ENCODE peak calls at places on chromosomes 2 and 18, in seven cellular contexts. B is A549, W is tibial artery, C is pancreas, J is endodermal cell, Z is neural progenitor cell, T is body of pancreas. R is an unnamed sample.

GRCh38 chr2:42136832-42137821 is 32.0 kb upstream of the EML4 start:
- DNase-seq in B (peak; percentile 63), Z (no peak), J (peak; percentile 66), C (no peak), W (no peak), T (no peak), R (no peak)

GRCh38 chr2:237726401-237726830 is 72.2 kb upstream of the RBM44 start:
- DNase-seq in T (peak; percentile 45), B (no peak), Z (no peak), J (no peak), W (no peak), C (peak; percentile 53), R (no peak)

GRCh38 chr2:70123051-70123828 is 36.0 kb downstream of the PCBP1 start:
- DNase-seq in T (peak; percentile 71), W (peak; percentile 81), J (peak; percentile 94), Z (peak; percentile 90), C (peak; percentile 75), B (no peak), R (no peak)

GRCh38 chr2:134120160-134120717 is 133.6 kb upstream of the MGAT5 start:
- DNase-seq in C (no peak), W (no peak), J (peak; percentile 72), Z (peak; percentile 65), B (no peak), T (peak; percentile 32), R (no peak)

GRCh38 chr18:68791801-68792200 is 6.1 kb upstream of the CCDC102B start:
- DNase-seq in Z (no peak), J (no peak), B (peak; percentile 3), W (no peak), T (no peak), C (no peak), R (no peak)

GRCh38 chr2:28621172-28622100 is 125.6 kb downstream of the PLB1 start:
- DNase-seq in B (peak; percentile 68), J (peak; percentile 85), C (peak; percentile 84), W (peak; percentile 97), Z (peak; percentile 70), T (peak; percentile 76), R (no peak)

GRCh38 chr2:166436976-166437375 is 57.1 kb downstream of the SCN7A start:
- DNase-seq in J (no peak), Z (no peak), W (no peak), B (no peak), C (no peak), T (no peak), R (no peak)

GRCh38 chr2:233422050-233422639 is 67.9 kb downstream of the DGKD start:
- DNase-seq in J (no peak), C (no peak), B (peak; percentile 97), W (no peak), Z (no peak), T (peak; percentile 40), R (peak; percentile 62)

GRCh38 chr2:237964578-237965404 is 2.0 kb upstream of the UBE2F start:
- DNase-seq in J (no peak), T (peak; percentile 56), W (no peak), Z (no peak), C (no peak), B (no peak), R (no peak)

GRCh38 chr2:160377204-160377995 is 116.2 kb downstream of the RBMS1 start:
- DNase-seq in W (no peak), J (peak; percentile 58), C (no peak), T (no peak), Z (no peak), B (no peak), R (no peak)

GRCh38 chr2:42928692-42929576 is 136.6 kb upstream of the HAAO start:
- DNase-seq in Z (peak; percentile 76), J (peak; percentile 88), B (peak; percentile 63), T (peak; percentile 48), W (no peak), C (peak; percentile 62), R (no peak)

GRCh38 chr18:79523221-79523737 is 127.5 kb downstream of the NFATC1 start:
- DNase-seq in Z (no peak), W (no peak), T (peak; percentile 2), C (no peak), B (no peak), J (peak; percentile 20), R (no peak)

GRCh38 chr2:58448065-58448507 is 207.0 kb upstream of the FANCL start:
- DNase-seq in T (peak; percentile 48), B (peak; percentile 90), C (peak; percentile 39), J (peak; percentile 97), W (no peak), Z (peak; percentile 89), R (no peak)

GRCh38 chr2:40721595-40721994 is 269.7 kb upstream of the SLC8A1 start:
- DNase-seq in Z (no peak), C (no peak), T (no peak), W (no peak), J (no peak), B (no peak), R (no peak)

GRCh38 chr2:62472321-62472720 is 33.7 kb downstream of the TMEM17 start:
- DNase-seq in J (no peak), W (no peak), B (no peak), C (no peak), T (no peak), Z (no peak), R (no peak)

GRCh38 chr2:215361876-215362561 is 50.2 kb downstream of the ATIC start:
- DNase-seq in Z (no peak), T (no peak), C (no peak), J (no peak), W (no peak), B (no peak), R (no peak)

GRCh38 chr2:101230541-101230993 is 22.1 kb upstream of the CNOT11 start:
- DNase-seq in T (no peak), J (no peak), C (no peak), W (no peak), B (no peak), Z (no peak), R (no peak)

GRCh38 chr2:74001781-74002514 is 17.2 kb downstream of the TET3 start:
- DNase-seq in T (no peak), B (no peak), W (no peak), C (no peak), J (no peak), Z (no peak), R (no peak)

GRCh38 chr2:165863816-165864221 is 69.8 kb upstream of the GALNT3 start:
- DNase-seq in Z (peak; percentile 40), W (no peak), J (no peak), B (no peak), C (no peak), T (no peak), R (no peak)

GRCh38 chr2:74979844-74980243 is 21.4 kb downstream of the POLE4 start:
- DNase-seq in Z (no peak), B (no peak), W (no peak), T (no peak), J (no peak), C (no peak), R (no peak)

GRCh38 chr18:70645971-70646370 is 357.1 kb downstream of the SOCS6 start:
- DNase-seq in B (no peak), J (no peak), T (no peak), C (no peak), W (no peak), Z (no peak), R (no peak)

GRCh38 chr2:136858656-136859055 is 93.3 kb downstream of the THSD7B start:
- DNase-seq in C (no peak), Z (no peak), J (no peak), B (no peak), T (no peak), W (no peak), R (no peak)

GRCh38 chr2:10030311-10030736 is 13.0 kb upstream of the KLF11 start:
- DNase-seq in Z (no peak), J (peak; percentile 66), T (no peak), B (no peak), W (no peak), C (no peak), R (no peak)

GRCh38 chr2:189519631-189520387 is 60.8 kb downstream of the SLC40A1 start:
- DNase-seq in B (no peak), T (no peak), C (no peak), Z (peak; percentile 4), J (peak; percentile 66), W (no peak), R (no peak)

GRCh38 chr2:3636586-3637310 is 21.3 kb upstream of the ALLC start:
- DNase-seq in Z (no peak), C (peak; percentile 4), J (peak; percentile 36), W (peak; percentile 13), B (no peak), T (no peak), R (peak; percentile 1)

GRCh38 chr2:40874380-40874779 is 422.5 kb upstream of the SLC8A1 start:
- DNase-seq in C (no peak), T (no peak), Z (no peak), W (no peak), J (no peak), B (no peak), R (no peak)

DNA sequence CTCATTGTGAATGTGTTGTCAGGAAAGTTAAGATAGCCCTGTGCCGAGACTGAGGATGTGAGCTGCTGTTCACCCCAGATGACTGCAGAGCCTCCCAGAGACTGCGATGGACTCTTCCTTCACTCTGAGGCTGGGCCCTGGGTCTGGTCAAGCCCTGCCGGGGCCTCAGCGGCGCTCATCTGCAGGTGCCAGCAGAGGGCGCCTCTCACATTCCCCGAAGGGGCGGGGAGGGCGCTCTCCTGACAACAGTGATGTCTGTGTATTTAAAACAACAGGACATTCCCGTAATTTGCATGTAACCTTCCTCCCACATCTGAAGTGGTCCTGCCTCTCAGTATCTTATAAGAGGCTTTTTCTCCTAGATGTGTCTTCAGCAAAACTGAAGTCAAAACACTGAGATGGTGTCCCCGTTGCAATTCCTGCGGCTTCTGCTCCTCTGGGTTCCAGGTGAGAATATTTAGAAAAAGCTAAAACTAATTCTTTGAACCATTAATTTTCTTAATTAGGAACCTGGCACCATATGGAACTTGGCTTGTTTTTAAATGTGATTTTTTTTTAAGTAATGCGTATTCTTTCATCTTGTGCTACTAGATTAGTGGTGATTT is 1377.9 kb downstream of the RPIA start:
- DNase-seq in Z (no peak), B (peak; percentile 42), W (no peak), J (peak; percentile 52), T (peak; percentile 11), C (peak; percentile 21), R (peak; percentile 34)
- TF ChIP-seq CTCF in Z (no peak), B (peak; percentile 53), W (no peak), J (peak; percentile 85), T (peak; percentile 48), C (peak; percentile 59), R (no peak)

GRCh38 chr2:8303322-8303832 is 378.5 kb upstream of the ID2 start:
- DNase-seq in B (no peak), W (peak; percentile 82), T (peak; percentile 18), Z (no peak), J (no peak), C (peak; percentile 57), R (peak; percentile 39)
- TF ChIP-seq CTCF in B (no peak), W (no peak), T (no peak), Z (no peak), J (peak; percentile 25), C (no peak), R (no peak)

DNA sequence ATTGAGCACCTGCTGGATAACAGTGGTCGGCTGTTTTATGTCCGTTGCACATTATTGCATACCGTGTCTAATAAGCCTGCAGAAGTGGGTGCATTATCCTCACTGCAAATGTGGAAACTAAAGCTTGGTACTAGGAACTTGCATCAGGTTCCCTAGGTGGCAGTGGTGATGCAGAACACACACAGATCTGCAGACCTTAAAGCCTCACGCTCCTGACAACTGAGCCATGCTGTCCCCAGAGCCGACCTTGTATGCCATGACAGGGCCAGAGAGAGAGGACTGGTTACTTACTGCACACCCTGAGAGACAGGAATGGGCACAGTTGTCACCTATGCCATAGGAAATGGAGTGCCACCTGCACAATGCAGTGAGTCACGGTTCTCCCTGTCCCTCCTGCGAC is 151.8 kb downstream of the SH3RF3 start:
- DNase-seq in C (no peak), Z (no peak), T (no peak), J (no peak), B (peak; percentile 9), W (no peak), R (no peak)
- TF ChIP-seq CTCF in C (no peak), Z (peak; percentile 18), T (no peak), J (peak; percentile 39), B (no peak), W (no peak), R (no peak)

GRCh38 chr2:130735200-130735599 is 6.3 kb downstream of the GPR148 start:
- DNase-seq in J (no peak), C (no peak), T (no peak), B (no peak), W (no peak), Z (no peak), R (no peak)
- TF ChIP-seq CTCF in J (no peak), C (no peak), T (no peak), B (no peak), W (no peak), Z (no peak), R (no peak)

R was measured in activated B cell treated with CpG ODN at 0.5 μM for 24 hours.